ENCODE peak calls at places on chromosomes 1 and 21, in ten cellular contexts. One of them, this sample, is unnamed.
A peak's percentile ranks its signal among the peaks of the same experiment; 100 is the strongest.

GRCh38 chr1:213934642-213935041 is 53.1 kb upstream of the PROX1 start:
- DNase-seq in T-helper 2 cell: no peak
- DNase-seq in stimulated activated CD4-positive, alpha-beta T cell treated with anti-CD3 and anti-CD28 coated beads, Interleukin-15, amount 100 ng/mL, for 48 hours: no peak
- DNase-seq in posterior cingulate gyrus: no peak
- DNase-seq in astrocyte: peak; percentile 57
- DNase-seq in EL: no peak
- DNase-seq in HTR-8/SVneo: no peak
- DNase-seq in fibroblast of mammary gland: peak; percentile 1
- DNase-seq in stimulated activated CD8-positive, alpha-beta memory T cell treated with anti-CD3 and anti-CD28 coated beads, Interleukin-15, amount 100 ng/mL, for 48 hours: no peak
- DNase-seq in HuH-7.5: no peak
- DNase-seq in this sample: no peak

GRCh38 chr1:162488219-162488618 is 9.4 kb upstream of the UHMK1 start:
- DNase-seq in stimulated activated CD4-positive, alpha-beta T cell treated with anti-CD3 and anti-CD28 coated beads, Interleukin-15, amount 100 ng/mL, for 48 hours: no peak
- DNase-seq in posterior cingulate gyrus: no peak
- DNase-seq in T-helper 2 cell: no peak
- DNase-seq in fibroblast of mammary gland: no peak
- DNase-seq in astrocyte: no peak
- DNase-seq in EL: no peak
- DNase-seq in HTR-8/SVneo: no peak
- DNase-seq in HuH-7.5: no peak
- DNase-seq in stimulated activated CD8-positive, alpha-beta memory T cell treated with anti-CD3 and anti-CD28 coated beads, Interleukin-15, amount 100 ng/mL, for 48 hours: no peak
- DNase-seq in this sample: no peak

GRCh38 chr1:203035111-203036000 is 9.1 kb downstream of the PPFIA4 start:
- DNase-seq in fibroblast of mammary gland: no peak
- DNase-seq in HTR-8/SVneo: no peak
- DNase-seq in posterior cingulate gyrus: no peak
- DNase-seq in stimulated activated CD8-positive, alpha-beta memory T cell treated with anti-CD3 and anti-CD28 coated beads, Interleukin-15, amount 100 ng/mL, for 48 hours: no peak
- DNase-seq in HuH-7.5: no peak
- DNase-seq in astrocyte: no peak
- DNase-seq in stimulated activated CD4-positive, alpha-beta T cell treated with anti-CD3 and anti-CD28 coated beads, Interleukin-15, amount 100 ng/mL, for 48 hours: no peak
- DNase-seq in T-helper 2 cell: no peak
- DNase-seq in EL: no peak
- DNase-seq in this sample: no peak

GRCh38 chr1:169129109-169129789 is 22.8 kb downstream of the ATP1B1 start:
- DNase-seq in stimulated activated CD4-positive, alpha-beta T cell treated with anti-CD3 and anti-CD28 coated beads, Interleukin-15, amount 100 ng/mL, for 48 hours: no peak
- DNase-seq in EL: no peak
- DNase-seq in posterior cingulate gyrus: no peak
- DNase-seq in HuH-7.5: no peak
- DNase-seq in T-helper 2 cell: no peak
- DNase-seq in stimulated activated CD8-positive, alpha-beta memory T cell treated with anti-CD3 and anti-CD28 coated beads, Interleukin-15, amount 100 ng/mL, for 48 hours: no peak
- DNase-seq in astrocyte: peak; percentile 47
- DNase-seq in fibroblast of mammary gland: no peak
- DNase-seq in HTR-8/SVneo: no peak
- DNase-seq in this sample: no peak

GRCh38 chr1:208183977-208184901 is 59.9 kb downstream of the PLXNA2 start:
- DNase-seq in astrocyte: peak; percentile 78
- DNase-seq in fibroblast of mammary gland: peak; percentile 88
- DNase-seq in HuH-7.5: peak; percentile 39
- DNase-seq in T-helper 2 cell: no peak
- DNase-seq in stimulated activated CD4-positive, alpha-beta T cell treated with anti-CD3 and anti-CD28 coated beads, Interleukin-15, amount 100 ng/mL, for 48 hours: no peak
- DNase-seq in stimulated activated CD8-positive, alpha-beta memory T cell treated with anti-CD3 and anti-CD28 coated beads, Interleukin-15, amount 100 ng/mL, for 48 hours: no peak
- DNase-seq in EL: peak; percentile 98
- DNase-seq in posterior cingulate gyrus: no peak
- DNase-seq in HTR-8/SVneo: peak; percentile 94
- DNase-seq in this sample: no peak

GRCh38 chr1:222880586-222880985 is 65.7 kb downstream of the DISP1 start:
- DNase-seq in stimulated activated CD8-positive, alpha-beta memory T cell treated with anti-CD3 and anti-CD28 coated beads, Interleukin-15, amount 100 ng/mL, for 48 hours: no peak
- DNase-seq in HTR-8/SVneo: peak; percentile 29
- DNase-seq in astrocyte: peak; percentile 77
- DNase-seq in HuH-7.5: no peak
- DNase-seq in stimulated activated CD4-positive, alpha-beta T cell treated with anti-CD3 and anti-CD28 coated beads, Interleukin-15, amount 100 ng/mL, for 48 hours: peak; percentile 5
- DNase-seq in EL: peak; percentile 78
- DNase-seq in posterior cingulate gyrus: no peak
- DNase-seq in T-helper 2 cell: no peak
- DNase-seq in fibroblast of mammary gland: peak; percentile 87
- DNase-seq in this sample: no peak

GRCh38 chr1:228734881-228735801 is at the start of gene RHOU:
- DNase-seq in fibroblast of mammary gland: peak; percentile 30
- DNase-seq in posterior cingulate gyrus: peak; percentile 74
- DNase-seq in astrocyte: peak; percentile 18
- DNase-seq in HTR-8/SVneo: peak; percentile 73
- DNase-seq in HuH-7.5: peak; percentile 75
- DNase-seq in EL: peak; percentile 50
- DNase-seq in stimulated activated CD4-positive, alpha-beta T cell treated with anti-CD3 and anti-CD28 coated beads, Interleukin-15, amount 100 ng/mL, for 48 hours: peak; percentile 55
- DNase-seq in stimulated activated CD8-positive, alpha-beta memory T cell treated with anti-CD3 and anti-CD28 coated beads, Interleukin-15, amount 100 ng/mL, for 48 hours: peak; percentile 52
- DNase-seq in T-helper 2 cell: peak; percentile 53
- DNase-seq in this sample: peak; percentile 90

GRCh38 chr1:227778401-227778947 is 37.0 kb upstream of the PRSS38 start:
- DNase-seq in EL: peak; percentile 70
- DNase-seq in fibroblast of mammary gland: peak; percentile 79
- DNase-seq in stimulated activated CD4-positive, alpha-beta T cell treated with anti-CD3 and anti-CD28 coated beads, Interleukin-15, amount 100 ng/mL, for 48 hours: no peak
- DNase-seq in T-helper 2 cell: no peak
- DNase-seq in astrocyte: peak; percentile 78
- DNase-seq in HuH-7.5: no peak
- DNase-seq in posterior cingulate gyrus: no peak
- DNase-seq in HTR-8/SVneo: no peak
- DNase-seq in stimulated activated CD8-positive, alpha-beta memory T cell treated with anti-CD3 and anti-CD28 coated beads, Interleukin-15, amount 100 ng/mL, for 48 hours: no peak
- DNase-seq in this sample: no peak

GRCh38 chr1:61278966-61279365 is 196.6 kb downstream of the NFIA start:
- DNase-seq in stimulated activated CD4-positive, alpha-beta T cell treated with anti-CD3 and anti-CD28 coated beads, Interleukin-15, amount 100 ng/mL, for 48 hours: no peak
- DNase-seq in HTR-8/SVneo: no peak
- DNase-seq in posterior cingulate gyrus: no peak
- DNase-seq in stimulated activated CD8-positive, alpha-beta memory T cell treated with anti-CD3 and anti-CD28 coated beads, Interleukin-15, amount 100 ng/mL, for 48 hours: no peak
- DNase-seq in EL: no peak
- DNase-seq in fibroblast of mammary gland: no peak
- DNase-seq in T-helper 2 cell: no peak
- DNase-seq in astrocyte: no peak
- DNase-seq in HuH-7.5: no peak
- DNase-seq in this sample: no peak

GRCh38 chr1:169779970-169780369 is 14.7 kb downstream of the METTL18 start:
- DNase-seq in stimulated activated CD4-positive, alpha-beta T cell treated with anti-CD3 and anti-CD28 coated beads, Interleukin-15, amount 100 ng/mL, for 48 hours: no peak
- DNase-seq in posterior cingulate gyrus: no peak
- DNase-seq in HTR-8/SVneo: no peak
- DNase-seq in fibroblast of mammary gland: peak; percentile 39
- DNase-seq in stimulated activated CD8-positive, alpha-beta memory T cell treated with anti-CD3 and anti-CD28 coated beads, Interleukin-15, amount 100 ng/mL, for 48 hours: no peak
- DNase-seq in HuH-7.5: no peak
- DNase-seq in EL: peak; percentile 53
- DNase-seq in astrocyte: peak; percentile 75
- DNase-seq in T-helper 2 cell: no peak
- DNase-seq in this sample: no peak

GRCh38 chr21:35343046-35343816 is 294.1 kb upstream of the RUNX1 start:
- DNase-seq in T-helper 2 cell: no peak
- DNase-seq in EL: no peak
- DNase-seq in fibroblast of mammary gland: no peak
- DNase-seq in HuH-7.5: no peak
- DNase-seq in HTR-8/SVneo: no peak
- DNase-seq in astrocyte: peak; percentile 47
- DNase-seq in posterior cingulate gyrus: no peak
- DNase-seq in stimulated activated CD4-positive, alpha-beta T cell treated with anti-CD3 and anti-CD28 coated beads, Interleukin-15, amount 100 ng/mL, for 48 hours: no peak
- DNase-seq in stimulated activated CD8-positive, alpha-beta memory T cell treated with anti-CD3 and anti-CD28 coated beads, Interleukin-15, amount 100 ng/mL, for 48 hours: no peak
- DNase-seq in this sample: no peak

GRCh38 chr1:227910506-227910905 is 37.2 kb downstream of the WNT9A start:
- DNase-seq in astrocyte: no peak
- DNase-seq in stimulated activated CD8-positive, alpha-beta memory T cell treated with anti-CD3 and anti-CD28 coated beads, Interleukin-15, amount 100 ng/mL, for 48 hours: no peak
- DNase-seq in EL: no peak
- DNase-seq in HuH-7.5: no peak
- DNase-seq in fibroblast of mammary gland: no peak
- DNase-seq in T-helper 2 cell: no peak
- DNase-seq in stimulated activated CD4-positive, alpha-beta T cell treated with anti-CD3 and anti-CD28 coated beads, Interleukin-15, amount 100 ng/mL, for 48 hours: no peak
- DNase-seq in HTR-8/SVneo: no peak
- DNase-seq in posterior cingulate gyrus: no peak
- DNase-seq in this sample: no peak

GRCh38 chr1:48772221-48772620 is 4.5 kb downstream of the BEND5 start:
- DNase-seq in stimulated activated CD8-positive, alpha-beta memory T cell treated with anti-CD3 and anti-CD28 coated beads, Interleukin-15, amount 100 ng/mL, for 48 hours: no peak
- DNase-seq in fibroblast of mammary gland: no peak
- DNase-seq in astrocyte: no peak
- DNase-seq in HuH-7.5: no peak
- DNase-seq in HTR-8/SVneo: no peak
- DNase-seq in EL: no peak
- DNase-seq in posterior cingulate gyrus: no peak
- DNase-seq in T-helper 2 cell: no peak
- DNase-seq in stimulated activated CD4-positive, alpha-beta T cell treated with anti-CD3 and anti-CD28 coated beads, Interleukin-15, amount 100 ng/mL, for 48 hours: no peak
- DNase-seq in this sample: no peak

GRCh38 chr1:100353073-100353801 is 931 bp downstream of the CDC14A start:
- DNase-seq in HTR-8/SVneo: peak; percentile 15
- DNase-seq in posterior cingulate gyrus: peak; percentile 8
- DNase-seq in fibroblast of mammary gland: peak; percentile 4
- DNase-seq in HuH-7.5: peak; percentile 15
- DNase-seq in EL: peak; percentile 36
- DNase-seq in stimulated activated CD4-positive, alpha-beta T cell treated with anti-CD3 and anti-CD28 coated beads, Interleukin-15, amount 100 ng/mL, for 48 hours: peak; percentile 13
- DNase-seq in T-helper 2 cell: no peak
- DNase-seq in astrocyte: no peak
- DNase-seq in stimulated activated CD8-positive, alpha-beta memory T cell treated with anti-CD3 and anti-CD28 coated beads, Interleukin-15, amount 100 ng/mL, for 48 hours: peak; percentile 32
- DNase-seq in this sample: peak; percentile 46

GRCh38 chr1:197469620-197470210 is 201.7 kb downstream of the CRB1 start:
- DNase-seq in HuH-7.5: no peak
- DNase-seq in astrocyte: no peak
- DNase-seq in T-helper 2 cell: no peak
- DNase-seq in stimulated activated CD4-positive, alpha-beta T cell treated with anti-CD3 and anti-CD28 coated beads, Interleukin-15, amount 100 ng/mL, for 48 hours: no peak
- DNase-seq in posterior cingulate gyrus: no peak
- DNase-seq in HTR-8/SVneo: no peak
- DNase-seq in EL: no peak
- DNase-seq in stimulated activated CD8-positive, alpha-beta memory T cell treated with anti-CD3 and anti-CD28 coated beads, Interleukin-15, amount 100 ng/mL, for 48 hours: no peak
- DNase-seq in fibroblast of mammary gland: no peak
- DNase-seq in this sample: no peak

GRCh38 chr1:14946567-14947285 is 206.8 kb upstream of the TMEM51 start:
- DNase-seq in HTR-8/SVneo: no peak
- DNase-seq in posterior cingulate gyrus: no peak
- DNase-seq in astrocyte: peak; percentile 82
- DNase-seq in T-helper 2 cell: no peak
- DNase-seq in fibroblast of mammary gland: peak; percentile 49
- DNase-seq in stimulated activated CD8-positive, alpha-beta memory T cell treated with anti-CD3 and anti-CD28 coated beads, Interleukin-15, amount 100 ng/mL, for 48 hours: no peak
- DNase-seq in HuH-7.5: no peak
- DNase-seq in stimulated activated CD4-positive, alpha-beta T cell treated with anti-CD3 and anti-CD28 coated beads, Interleukin-15, amount 100 ng/mL, for 48 hours: no peak
- DNase-seq in EL: peak; percentile 80
- DNase-seq in this sample: no peak

GRCh38 chr1:185720633-185721272 is 13.4 kb upstream of the HMCN1 start:
- DNase-seq in HuH-7.5: no peak
- DNase-seq in posterior cingulate gyrus: no peak
- DNase-seq in HTR-8/SVneo: no peak
- DNase-seq in T-helper 2 cell: no peak
- DNase-seq in astrocyte: peak; percentile 76
- DNase-seq in stimulated activated CD8-positive, alpha-beta memory T cell treated with anti-CD3 and anti-CD28 coated beads, Interleukin-15, amount 100 ng/mL, for 48 hours: no peak
- DNase-seq in stimulated activated CD4-positive, alpha-beta T cell treated with anti-CD3 and anti-CD28 coated beads, Interleukin-15, amount 100 ng/mL, for 48 hours: no peak
- DNase-seq in fibroblast of mammary gland: peak; percentile 80
- DNase-seq in EL: peak; percentile 42
- DNase-seq in this sample: no peak

GRCh38 chr1:150621497-150622113 is 7.8 kb downstream of the ENSA start:
- DNase-seq in EL: peak; percentile 48
- DNase-seq in HTR-8/SVneo: peak; percentile 22
- DNase-seq in astrocyte: peak; percentile 46
- DNase-seq in stimulated activated CD4-positive, alpha-beta T cell treated with anti-CD3 and anti-CD28 coated beads, Interleukin-15, amount 100 ng/mL, for 48 hours: peak; percentile 37
- DNase-seq in posterior cingulate gyrus: peak; percentile 14
- DNase-seq in T-helper 2 cell: peak; percentile 45
- DNase-seq in fibroblast of mammary gland: peak; percentile 84
- DNase-seq in stimulated activated CD8-positive, alpha-beta memory T cell treated with anti-CD3 and anti-CD28 coated beads, Interleukin-15, amount 100 ng/mL, for 48 hours: no peak
- DNase-seq in HuH-7.5: no peak
- DNase-seq in this sample: peak; percentile 54

GRCh38 chr1:40036574-40036973 is 4.0 kb upstream of the CAP1 start:
- DNase-seq in astrocyte: peak; percentile 89
- DNase-seq in T-helper 2 cell: no peak
- DNase-seq in stimulated activated CD4-positive, alpha-beta T cell treated with anti-CD3 and anti-CD28 coated beads, Interleukin-15, amount 100 ng/mL, for 48 hours: no peak
- DNase-seq in fibroblast of mammary gland: peak; percentile 84
- DNase-seq in HuH-7.5: no peak
- DNase-seq in EL: peak; percentile 70
- DNase-seq in stimulated activated CD8-positive, alpha-beta memory T cell treated with anti-CD3 and anti-CD28 coated beads, Interleukin-15, amount 100 ng/mL, for 48 hours: no peak
- DNase-seq in posterior cingulate gyrus: peak; percentile 67
- DNase-seq in HTR-8/SVneo: no peak
- DNase-seq in this sample: no peak

GRCh38 chr1:183804382-183804781 is 538 bp upstream of the RGL1 start:
- DNase-seq in HuH-7.5: no peak
- DNase-seq in HTR-8/SVneo: no peak
- DNase-seq in EL: peak; percentile 21
- DNase-seq in posterior cingulate gyrus: no peak
- DNase-seq in stimulated activated CD8-positive, alpha-beta memory T cell treated with anti-CD3 and anti-CD28 coated beads, Interleukin-15, amount 100 ng/mL, for 48 hours: no peak
- DNase-seq in T-helper 2 cell: no peak
- DNase-seq in astrocyte: no peak
- DNase-seq in fibroblast of mammary gland: no peak
- DNase-seq in stimulated activated CD4-positive, alpha-beta T cell treated with anti-CD3 and anti-CD28 coated beads, Interleukin-15, amount 100 ng/mL, for 48 hours: no peak
- DNase-seq in this sample: no peak

GRCh38 chr1:76068542-76068941 is 6.0 kb upstream of the ST6GALNAC3 start:
- DNase-seq in posterior cingulate gyrus: no peak
- DNase-seq in T-helper 2 cell: no peak
- DNase-seq in stimulated activated CD4-positive, alpha-beta T cell treated with anti-CD3 and anti-CD28 coated beads, Interleukin-15, amount 100 ng/mL, for 48 hours: no peak
- DNase-seq in stimulated activated CD8-positive, alpha-beta memory T cell treated with anti-CD3 and anti-CD28 coated beads, Interleukin-15, amount 100 ng/mL, for 48 hours: no peak
- DNase-seq in fibroblast of mammary gland: peak; percentile 34
- DNase-seq in EL: peak; percentile 70
- DNase-seq in HuH-7.5: no peak
- DNase-seq in HTR-8/SVneo: peak; percentile 5
- DNase-seq in astrocyte: peak; percentile 37
- DNase-seq in this sample: no peak

GRCh38 chr1:111486431-111486830 is 12.6 kb downstream of the C1orf162 start:
- DNase-seq in astrocyte: no peak
- DNase-seq in fibroblast of mammary gland: no peak
- DNase-seq in T-helper 2 cell: no peak
- DNase-seq in stimulated activated CD4-positive, alpha-beta T cell treated with anti-CD3 and anti-CD28 coated beads, Interleukin-15, amount 100 ng/mL, for 48 hours: no peak
- DNase-seq in stimulated activated CD8-positive, alpha-beta memory T cell treated with anti-CD3 and anti-CD28 coated beads, Interleukin-15, amount 100 ng/mL, for 48 hours: no peak
- DNase-seq in EL: no peak
- DNase-seq in posterior cingulate gyrus: no peak
- DNase-seq in HuH-7.5: no peak
- DNase-seq in HTR-8/SVneo: no peak
- DNase-seq in this sample: no peak

GRCh38 chr1:167629681-167630567 is at the start of gene RCSD1:
- DNase-seq in HTR-8/SVneo: no peak
- DNase-seq in fibroblast of mammary gland: no peak
- DNase-seq in EL: no peak
- DNase-seq in stimulated activated CD8-positive, alpha-beta memory T cell treated with anti-CD3 and anti-CD28 coated beads, Interleukin-15, amount 100 ng/mL, for 48 hours: peak; percentile 59
- DNase-seq in astrocyte: no peak
- DNase-seq in HuH-7.5: no peak
- DNase-seq in posterior cingulate gyrus: no peak
- DNase-seq in T-helper 2 cell: peak; percentile 44
- DNase-seq in stimulated activated CD4-positive, alpha-beta T cell treated with anti-CD3 and anti-CD28 coated beads, Interleukin-15, amount 100 ng/mL, for 48 hours: peak; percentile 62
- DNase-seq in this sample: no peak

GRCh38 chr1:161190962-161191521 is 7.8 kb downstream of the ADAMTS4 start:
- DNase-seq in T-helper 2 cell: no peak
- DNase-seq in astrocyte: no peak
- DNase-seq in stimulated activated CD4-positive, alpha-beta T cell treated with anti-CD3 and anti-CD28 coated beads, Interleukin-15, amount 100 ng/mL, for 48 hours: no peak
- DNase-seq in EL: no peak
- DNase-seq in stimulated activated CD8-positive, alpha-beta memory T cell treated with anti-CD3 and anti-CD28 coated beads, Interleukin-15, amount 100 ng/mL, for 48 hours: no peak
- DNase-seq in HuH-7.5: no peak
- DNase-seq in fibroblast of mammary gland: peak; percentile 33
- DNase-seq in HTR-8/SVneo: no peak
- DNase-seq in posterior cingulate gyrus: no peak
- DNase-seq in this sample: no peak

GRCh38 chr1:153790282-153790995 is 15.2 kb downstream of the SLC27A3 start:
- DNase-seq in fibroblast of mammary gland: peak; percentile 79
- DNase-seq in posterior cingulate gyrus: peak; percentile 72
- DNase-seq in T-helper 2 cell: no peak
- DNase-seq in stimulated activated CD4-positive, alpha-beta T cell treated with anti-CD3 and anti-CD28 coated beads, Interleukin-15, amount 100 ng/mL, for 48 hours: no peak
- DNase-seq in EL: peak; percentile 60
- DNase-seq in HuH-7.5: no peak
- DNase-seq in stimulated activated CD8-positive, alpha-beta memory T cell treated with anti-CD3 and anti-CD28 coated beads, Interleukin-15, amount 100 ng/mL, for 48 hours: no peak
- DNase-seq in astrocyte: peak; percentile 60
- DNase-seq in HTR-8/SVneo: no peak
- DNase-seq in this sample: no peak

GRCh38 chr1:1321477-1321876 is 3.0 kb downstream of the INTS11 start:
- DNase-seq in stimulated activated CD4-positive, alpha-beta T cell treated with anti-CD3 and anti-CD28 coated beads, Interleukin-15, amount 100 ng/mL, for 48 hours: no peak
- DNase-seq in EL: no peak
- DNase-seq in HuH-7.5: no peak
- DNase-seq in fibroblast of mammary gland: no peak
- DNase-seq in astrocyte: no peak
- DNase-seq in HTR-8/SVneo: no peak
- DNase-seq in T-helper 2 cell: no peak
- DNase-seq in stimulated activated CD8-positive, alpha-beta memory T cell treated with anti-CD3 and anti-CD28 coated beads, Interleukin-15, amount 100 ng/mL, for 48 hours: no peak
- DNase-seq in posterior cingulate gyrus: no peak
- DNase-seq in this sample: no peak

GRCh38 chr21:32131960-32132359 is 146.9 kb downstream of the MIS18A start:
- DNase-seq in HuH-7.5: no peak
- DNase-seq in stimulated activated CD8-positive, alpha-beta memory T cell treated with anti-CD3 and anti-CD28 coated beads, Interleukin-15, amount 100 ng/mL, for 48 hours: no peak
- DNase-seq in T-helper 2 cell: no peak
- DNase-seq in HTR-8/SVneo: no peak
- DNase-seq in stimulated activated CD4-positive, alpha-beta T cell treated with anti-CD3 and anti-CD28 coated beads, Interleukin-15, amount 100 ng/mL, for 48 hours: no peak
- DNase-seq in posterior cingulate gyrus: no peak
- DNase-seq in astrocyte: peak; percentile 23
- DNase-seq in fibroblast of mammary gland: peak; percentile 64
- DNase-seq in EL: peak; percentile 4
- DNase-seq in this sample: no peak

GRCh38 chr1:99533909-99534907 is 111.7 kb upstream of the PALMD start:
- DNase-seq in HTR-8/SVneo: no peak
- DNase-seq in HuH-7.5: no peak
- DNase-seq in astrocyte: no peak
- DNase-seq in posterior cingulate gyrus: no peak
- DNase-seq in stimulated activated CD4-positive, alpha-beta T cell treated with anti-CD3 and anti-CD28 coated beads, Interleukin-15, amount 100 ng/mL, for 48 hours: no peak
- DNase-seq in EL: no peak
- DNase-seq in T-helper 2 cell: no peak
- DNase-seq in stimulated activated CD8-positive, alpha-beta memory T cell treated with anti-CD3 and anti-CD28 coated beads, Interleukin-15, amount 100 ng/mL, for 48 hours: no peak
- DNase-seq in fibroblast of mammary gland: no peak
- DNase-seq in this sample: no peak

This sample was measured in HEK293T.